ENCODE peak calls at places on chromosomes 1 and 21, in five cellular contexts. E is OCI-LY7; M is Calu3; Q is Peyer's patch; Z is CD8-positive, alpha-beta T cell. Y is an unnamed sample.

GRCh38 chr1:211653907-211654553 is 21.4 kb downstream of the NEK2 start:
- DNase-seq in E (no peak), M (no peak), Q (no peak), Z (no peak), Y (no peak)

GRCh38 chr1:200153277-200154055 is 126.0 kb downstream of the NR5A2 start:
- DNase-seq in E (peak; percentile 68), M (no peak), Q (peak; percentile 19), Z (no peak), Y (no peak)

GRCh38 chr1:90175490-90176157 is 180.7 kb downstream of the ZNF326 start:
- DNase-seq in E (no peak), M (no peak), Q (no peak), Z (no peak), Y (no peak)

GRCh38 chr1:92410706-92411105 is 76.0 kb downstream of the GFI1 start:
- DNase-seq in E (no peak), M (no peak), Q (peak; percentile 34), Z (no peak), Y (no peak)

GRCh38 chr1:20100632-20101355 is 18.5 kb downstream of the PLA2G2D start:
- DNase-seq in E (peak; percentile 76), M (peak; percentile 58), Q (peak; percentile 32), Z (no peak), Y (no peak)

GRCh38 chr1:234047113-234047512 is 142.6 kb downstream of the SLC35F3 start:
- DNase-seq in E (no peak), M (no peak), Q (no peak), Z (no peak), Y (no peak)

GRCh38 chr1:202806845-202807366 is 1.3 kb downstream of the KDM5B start:
- DNase-seq in E (no peak), M (peak; percentile 45), Q (no peak), Z (no peak), Y (no peak)

GRCh38 chr1:153122831-153123421 is 9.6 kb upstream of the SPRR2F start:
- DNase-seq in E (no peak), M (peak; percentile 82), Q (no peak), Z (no peak), Y (no peak)

GRCh38 chr1:119136401-119136800 is 4.1 kb downstream of the WARS2 start:
- DNase-seq in E (no peak), M (no peak), Q (no peak), Z (no peak), Y (no peak)

GRCh38 chr1:11523261-11523660 is 44.3 kb downstream of the DISP3 start:
- DNase-seq in E (no peak), M (no peak), Q (no peak), Z (no peak), Y (no peak)

GRCh38 chr1:5903680-5904079 is 88.5 kb downstream of the NPHP4 start:
- DNase-seq in E (no peak), M (no peak), Q (no peak), Z (no peak), Y (no peak)

GRCh38 chr1:55559802-55560201 is 344.6 kb upstream of the USP24 start:
- DNase-seq in E (no peak), M (no peak), Q (no peak), Z (no peak), Y (peak; percentile 28)

GRCh38 chr1:240210026-240210425 is 118.3 kb downstream of the FMN2 start:
- DNase-seq in E (no peak), M (no peak), Q (no peak), Z (no peak), Y (no peak)

GRCh38 chr1:153578490-153578889 is 12.8 kb upstream of the S100A2 start:
- DNase-seq in E (no peak), M (no peak), Q (no peak), Z (no peak), Y (no peak)

GRCh38 chr1:224151117-224151516 is 31.9 kb upstream of the DEGS1 start:
- DNase-seq in E (no peak), M (no peak), Q (no peak), Z (no peak), Y (no peak)

GRCh38 chr1:246497331-246497915 is 9.7 kb downstream of the SMYD3 start:
- DNase-seq in E (peak; percentile 83), M (peak; percentile 44), Q (no peak), Z (no peak), Y (peak; percentile 52)

GRCh38 chr21:36532769-36533467 is 53.0 kb upstream of the CLDN14 start:
- DNase-seq in E (no peak), M (no peak), Q (no peak), Z (no peak), Y (no peak)

GRCh38 chr1:77220687-77221463 is 1.6 kb upstream of the PIGK start:
- DNase-seq in E (no peak), M (no peak), Q (no peak), Z (no peak), Y (peak; percentile 7)

GRCh38 chr1:155125946-155126493 is 1.7 kb upstream of the EFNA1 start:
- DNase-seq in E (no peak), M (peak; percentile 52), Q (no peak), Z (no peak), Y (no peak)

GRCh38 chr1:45493116-45493697 is 2.2 kb upstream of the TESK2 start:
- DNase-seq in E (peak; percentile 76), M (peak; percentile 59), Q (peak; percentile 62), Z (no peak), Y (peak; percentile 23)

GRCh38 chr1:192927496-192927895 is 118.7 kb downstream of the RGS2 start:
- DNase-seq in E (no peak), M (no peak), Q (no peak), Z (no peak), Y (no peak)

GRCh38 chr1:44293761-44294315 is 61.2 kb downstream of the ERI3 start:
- DNase-seq in E (no peak), M (no peak), Q (no peak), Z (no peak), Y (no peak)

GRCh38 chr1:91282695-91283420 is 121.8 kb downstream of the HFM1 start:
- DNase-seq in E (peak; percentile 64), M (peak; percentile 66), Q (no peak), Z (no peak), Y (peak; percentile 53)

GRCh38 chr1:100543640-100544039 is 5.7 kb downstream of the GPR88 start:
- DNase-seq in E (peak; percentile 36), M (peak; percentile 19), Q (no peak), Z (no peak), Y (no peak)
- TF ChIP-seq CTCF in E (peak; percentile 80), M (no peak), Q (peak; percentile 19), Z (peak; percentile 39), Y (no peak)

DNA sequence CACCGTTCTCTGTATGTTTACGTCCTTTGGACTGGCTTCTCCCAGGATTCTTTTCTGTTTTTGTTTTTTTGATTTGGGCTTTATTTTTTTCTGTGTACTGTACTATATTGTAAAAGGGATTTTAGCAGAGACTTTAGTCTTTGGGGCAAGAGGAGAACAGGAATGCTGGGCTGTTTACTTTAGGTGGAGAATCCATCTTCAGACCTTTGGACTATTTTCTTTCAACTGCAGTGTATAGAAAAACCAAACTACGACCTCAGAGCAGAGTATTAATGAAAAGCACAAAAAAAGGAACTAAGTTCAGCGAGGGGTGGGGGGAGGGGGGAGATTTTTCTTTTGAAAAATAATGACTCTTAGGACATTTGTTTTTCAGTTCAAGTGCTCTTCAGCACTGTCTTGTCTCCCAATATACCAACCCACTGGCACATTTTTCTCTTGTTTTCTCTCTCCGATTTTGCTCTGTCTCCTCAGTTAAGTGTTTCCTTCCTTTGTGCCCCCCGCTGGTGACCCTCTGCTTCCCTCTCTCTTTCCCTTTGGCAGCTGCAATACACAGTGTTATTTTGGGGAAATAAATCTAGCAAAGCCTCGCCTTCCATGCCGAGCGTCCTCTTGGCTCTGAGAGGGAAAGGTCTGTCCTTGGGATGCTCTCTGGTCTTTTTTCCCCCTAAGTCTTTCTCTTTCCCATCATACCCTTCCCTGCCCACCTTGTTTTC is 44.9 kb downstream of the ACP6 start:
- DNase-seq in E (no peak), M (no peak), Q (no peak), Z (no peak), Y (no peak)
- TF ChIP-seq CTCF in E (no peak), M (no peak), Q (no peak), Z (no peak), Y (no peak)

GRCh38 chr1:1616045-1616821 is 933 bp downstream of the MIB2 start:
- DNase-seq in E (no peak), M (no peak), Q (peak; percentile 29), Z (no peak), Y (no peak)
- TF ChIP-seq CTCF in E (no peak), M (no peak), Q (no peak), Z (no peak), Y (no peak)

GRCh38 chr1:221881805-221882581 is 140.1 kb upstream of the DUSP10 start:
- DNase-seq in E (no peak), M (no peak), Q (no peak), Z (no peak), Y (no peak)

GRCh38 chr1:221878134-221878533 is 136.2 kb upstream of the DUSP10 start:
- DNase-seq in E (no peak), M (no peak), Q (no peak), Z (no peak), Y (no peak)

GRCh38 chr1:221884821-221885220 is 142.9 kb upstream of the DUSP10 start:
- DNase-seq in E (no peak), M (no peak), Q (no peak), Z (no peak), Y (peak; percentile 41)

GRCh38 chr1:221877365-221877764 is 135.5 kb upstream of the DUSP10 start:
- DNase-seq in E (no peak), M (no peak), Q (no peak), Z (no peak), Y (no peak)

GRCh38 chr1:221880182-221880581 is 138.3 kb upstream of the DUSP10 start:
- DNase-seq in E (no peak), M (no peak), Q (no peak), Z (no peak), Y (no peak)
- TF ChIP-seq CTCF in E (no peak), M (no peak), Q (no peak), Z (no peak), Y (no peak)

DNA sequence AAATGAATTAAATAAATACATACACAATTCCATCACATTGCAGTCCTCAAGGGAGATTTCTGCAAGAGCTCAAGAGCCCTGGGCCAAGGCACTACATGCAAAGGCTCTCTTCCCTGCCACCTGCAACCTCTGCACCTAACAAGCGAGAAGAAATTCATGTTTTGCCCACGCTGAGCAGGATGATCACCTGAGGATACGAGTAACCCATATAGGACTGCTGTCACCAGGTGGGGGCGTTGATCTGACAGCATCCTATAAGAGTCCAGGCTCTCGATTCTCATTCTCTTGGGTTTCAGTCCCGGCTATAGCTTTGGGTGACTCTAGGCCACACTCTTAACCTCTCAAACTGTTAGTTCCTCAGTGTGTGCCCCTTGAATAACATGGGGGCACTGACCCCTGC is 18.7 kb upstream of the SPOCD1 start:
- DNase-seq in E (peak; percentile 72), M (no peak), Q (no peak), Z (no peak), Y (no peak)
- TF ChIP-seq CTCF in E (peak; percentile 75), M (no peak), Q (no peak), Z (no peak), Y (no peak)

DNA sequence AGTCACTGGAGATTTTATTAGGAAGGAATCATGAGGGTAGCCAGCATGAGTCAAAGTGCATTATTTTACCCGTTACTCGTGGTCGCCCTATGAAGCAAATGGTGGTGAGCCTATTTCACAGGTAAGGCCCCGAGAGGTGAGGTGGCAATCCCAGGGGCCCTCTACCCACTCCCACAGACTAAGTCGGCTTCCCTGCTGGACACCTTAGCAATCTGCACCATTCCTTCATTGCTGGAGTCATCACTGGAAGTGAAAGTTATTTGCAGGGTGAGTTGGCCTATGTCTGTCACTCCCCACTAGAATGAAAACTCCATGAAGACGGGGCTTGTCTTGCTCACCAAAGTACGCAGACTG is 52.7 kb downstream of the TOMM20 start:
- DNase-seq in E (no peak), M (no peak), Q (no peak), Z (no peak), Y (no peak)
- TF ChIP-seq CTCF in E (no peak), M (no peak), Q (peak; percentile 12), Z (no peak), Y (no peak)

GRCh38 chr1:33875857-33876256 is 12.0 kb downstream of the HMGB4 start:
- DNase-seq in E (no peak), M (no peak), Q (no peak), Z (no peak), Y (no peak)
- TF ChIP-seq CTCF in E (peak; percentile 29), M (no peak), Q (no peak), Z (no peak), Y (peak; percentile 27)